ENCODE peak calls at places on chromosomes 1 and 21, in ten cellular contexts. J is pancreas, X is IMR-90, N is left ventricle myocardium inferior, Q is GM23338, C is breast epithelium, D is SK-N-SH, V is OCI-LY7, U is GM23248, H is right lobe of liver. L is an unnamed sample.

GRCh38 chr1:115476616-115477015 is 138.6 kb upstream of the NGF start:
- DNase-seq in N (no peak), C (no peak), V (peak; percentile 13), J (no peak), D (no peak), X (no peak), U (peak; percentile 32), H (no peak), Q (no peak), L (no peak)

GRCh38 chr1:207024202-207025143 is 8.1 kb downstream of the C1orf116 start:
- DNase-seq in V (no peak), H (no peak), N (no peak), C (no peak), U (no peak), X (no peak), Q (no peak), J (no peak), D (no peak), L (no peak)

GRCh38 chr1:227170361-227171166 is 147.7 kb downstream of the CDC42BPA start:
- DNase-seq in D (no peak), C (no peak), V (no peak), Q (no peak), J (no peak), H (no peak), U (peak; percentile 75), N (no peak), X (peak; percentile 19), L (no peak)

GRCh38 chr1:108595510-108595909 is 35.6 kb downstream of the EEIG2 start:
- DNase-seq in D (no peak), J (no peak), U (peak; percentile 28), H (no peak), C (no peak), V (no peak), N (no peak), X (peak; percentile 32), Q (peak; percentile 58), L (no peak)

GRCh38 chr1:244154882-244155531 is 103.9 kb downstream of the ZBTB18 start:
- DNase-seq in N (no peak), J (peak; percentile 30), D (peak; percentile 35), V (no peak), C (no peak), U (no peak), X (no peak), H (no peak), Q (peak; percentile 27), L (peak; percentile 75)

GRCh38 chr1:27959792-27960603 is at the start of gene XKR8:
- DNase-seq in H (peak; percentile 88), C (peak; percentile 73), D (no peak), X (peak; percentile 57), U (peak; percentile 85), N (peak; percentile 83), Q (peak; percentile 94), J (peak; percentile 80), V (peak; percentile 69), L (peak; percentile 78)

GRCh38 chr1:158289722-158290570 is at the start of gene CD1C:
- DNase-seq in Q (no peak), J (no peak), V (peak; percentile 70), C (no peak), N (no peak), U (no peak), H (no peak), X (no peak), D (no peak), L (no peak)

GRCh38 chr21:36513430-36513829 is 33.5 kb upstream of the CLDN14 start:
- DNase-seq in D (no peak), J (no peak), C (no peak), V (peak; percentile 82), X (no peak), H (no peak), U (no peak), Q (no peak), N (no peak), L (no peak)

GRCh38 chr1:66925944-66926343 is 1.2 kb downstream of the MIER1 start:
- DNase-seq in V (peak; percentile 51), Q (peak; percentile 38), J (no peak), H (no peak), C (no peak), N (no peak), D (peak; percentile 27), U (peak; percentile 31), X (no peak), L (no peak)

GRCh38 chr1:247386695-247387094 is 29.3 kb upstream of the NLRP3 start:
- DNase-seq in H (no peak), C (no peak), X (peak; percentile 73), Q (no peak), V (no peak), N (no peak), J (no peak), U (peak; percentile 72), D (no peak), L (no peak)

GRCh38 chr1:20871419-20871818 is 84.3 kb upstream of the HP1BP3 start:
- DNase-seq in X (peak; percentile 41), D (no peak), V (no peak), N (no peak), J (no peak), H (no peak), Q (no peak), C (no peak), U (no peak), L (no peak)

GRCh38 chr1:209890606-209891330 is 47.2 kb upstream of the SYT14 start:
- DNase-seq in U (peak; percentile 50), D (no peak), Q (no peak), X (peak; percentile 52), C (no peak), H (no peak), V (no peak), J (no peak), N (no peak), L (no peak)

GRCh38 chr1:76687324-76688018 is 179.8 kb upstream of the ST6GALNAC5 start:
- DNase-seq in C (no peak), J (peak; percentile 7), X (no peak), D (no peak), H (no peak), N (no peak), Q (no peak), U (no peak), V (no peak), L (no peak)

GRCh38 chr21:29586696-29587095 is 288.0 kb downstream of the BACH1 start:
- DNase-seq in C (no peak), U (peak; percentile 4), J (no peak), X (peak; percentile 19), H (no peak), V (no peak), N (no peak), D (no peak), Q (no peak), L (no peak)

GRCh38 chr1:164773146-164773545 is 214.2 kb downstream of the PBX1 start:
- DNase-seq in X (no peak), U (no peak), H (no peak), N (no peak), V (no peak), D (no peak), Q (no peak), C (no peak), J (no peak), L (no peak)
- H3K27ac ChIP-seq in X (peak overlapping the region; percentile 22), U (peak overlapping the region; percentile 92), H (no peak overlapping the region), N (peak overlapping the region; percentile 75), V (no peak overlapping the region), D (peak overlapping the region; percentile 93), Q (no peak overlapping the region), C (peak overlapping the region; percentile 82), J (peak overlapping the region; percentile 85), L (peak overlapping the region; percentile 89)

GRCh38 chr1:19450811-19451564 is 34.4 kb downstream of the CAPZB start:
- DNase-seq in Q (no peak), C (no peak), H (no peak), D (peak; percentile 46), X (peak; percentile 99), V (no peak), N (no peak), U (peak; percentile 97), J (no peak), L (no peak)
- H3K4me1 ChIP-seq in Q (peaks cover 49% of the 10 kb centered on the region), C (peaks cover 25% of the 10 kb centered on the region), H (no peaks in the 10 kb centered on the region), D (peaks cover 92% of the 10 kb centered on the region), X (peaks cover 58% of the 10 kb centered on the region), V (peaks cover 8% of the 10 kb centered on the region), N (peaks cover 99% of the 10 kb centered on the region), U (peaks cover 94% of the 10 kb centered on the region), J (peaks cover 13% of the 10 kb centered on the region), L (peaks cover 96% of the 10 kb centered on the region)

DNA sequence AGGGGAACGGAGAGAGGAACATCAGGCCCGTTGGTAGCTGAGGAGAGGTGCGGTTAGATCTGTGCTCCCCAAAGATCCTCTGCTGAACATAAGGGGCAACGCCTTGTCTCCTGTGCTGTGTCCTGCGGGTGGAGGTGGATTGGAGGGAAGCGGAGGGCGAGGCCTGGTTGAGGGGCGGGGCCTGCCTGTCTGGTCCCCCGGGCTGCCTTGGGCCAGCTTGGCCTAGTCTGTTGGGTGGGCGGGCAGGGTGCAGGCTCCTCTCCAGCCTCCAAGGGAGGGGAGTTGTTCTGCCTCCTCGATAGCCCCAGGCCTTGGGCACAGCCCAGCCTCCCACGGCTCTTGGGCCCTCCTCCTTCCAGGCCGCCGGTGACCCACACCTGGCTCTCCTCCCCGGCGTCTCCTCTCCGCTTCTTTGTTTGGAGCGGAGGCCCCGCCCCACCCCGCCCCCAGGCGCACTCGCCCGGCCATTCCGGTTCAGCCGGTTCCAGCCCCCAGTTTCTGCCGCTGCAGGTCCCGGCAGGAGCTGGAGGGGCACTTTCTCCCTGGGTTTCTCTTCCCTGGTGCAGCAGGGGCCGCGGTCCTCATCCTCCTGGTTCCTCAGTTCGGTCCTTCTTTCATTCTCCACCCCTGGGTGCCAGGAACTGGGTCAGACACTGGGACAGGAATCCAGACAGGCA is 19.4 kb downstream of the PTPRF start:
- DNase-seq in J (peak; percentile 97), H (peak; percentile 87), D (no peak), U (no peak), V (no peak), Q (peak; percentile 97), N (peak; percentile 28), C (peak; percentile 97), X (no peak), L (no peak)
- H3K4me3 ChIP-seq in J (peak overlapping the region; percentile 19), H (peak overlapping the region; percentile 41), D (no peak overlapping the region), U (no peak overlapping the region), V (no peak overlapping the region), Q (peak overlapping the region; percentile 56), N (peak overlapping the region; percentile 54), C (peak overlapping the region; percentile 38), X (no peak overlapping the region), L (peak overlapping the region; percentile 36)

GRCh38 chr21:33685613-33686197 is 43.4 kb downstream of the ITSN1 start:
- DNase-seq in J (no peak), N (no peak), V (no peak), X (peak; percentile 66), H (no peak), Q (peak; percentile 41), U (peak; percentile 82), C (no peak), D (no peak), L (no peak)
- H3K27ac ChIP-seq in J (peak overlapping the region; percentile 34), N (peak overlapping the region; percentile 45), V (no peak overlapping the region), X (no peak overlapping the region), H (no peak overlapping the region), Q (peak overlapping the region; percentile 82), U (peak overlapping the region; percentile 72), C (no peak overlapping the region), D (peak overlapping the region; percentile 41), L (no peak overlapping the region)

L was measured in psoas muscle.